ENCODE peak calls at places on chromosomes 11 and 22, in four cellular contexts. W is fibroblast of lung, E is NB4, Y is astrocyte. P is an unnamed sample.

GRCh38 chr11:11501546-11502274 is 120.1 kb downstream of the GALNT18 start:
- DNase-seq in Y (no peak), W (no peak), E (peak), P (no peak)

GRCh38 chr22:49015459-49015858 is 812.2 kb downstream of the BRD1 start:
- DNase-seq in E (no peak), Y (no peak), W (no peak), P (peak)

GRCh38 chr11:118921121-118921928 is 4.4 kb downstream of the BCL9L start:
- DNase-seq in E (peak), W (peak), Y (peak), P (peak)

GRCh38 chr11:8338138-8338537 is 74.5 kb upstream of the LMO1 start:
- DNase-seq in E (peak), W (peak), Y (no peak), P (no peak)

GRCh38 chr11:87712802-87713202 is 462.4 kb downstream of the RAB38 start:
- DNase-seq in Y (no peak), W (no peak), E (no peak), P (no peak)

GRCh38 chr11:64141081-64141783 is 24.7 kb downstream of the MACROD1 start:
- DNase-seq in E (no peak), Y (no peak), W (no peak), P (no peak)

GRCh38 chr11:68780829-68781228 is 29.5 kb upstream of the TESMIN start:
- DNase-seq in Y (no peak), E (peak), W (no peak), P (no peak)

GRCh38 chr11:66011239-66011784 is 496 bp upstream of the CST6 start:
- DNase-seq in W (no peak), Y (peak), E (no peak), P (no peak)

GRCh38 chr11:45920531-45921477 is 1.7 kb upstream of the LARGE2 start:
- DNase-seq in Y (no peak), E (no peak), W (no peak), P (no peak)